ENCODE peak calls at places on chromosomes 4 and X, in four cellular contexts. One of them, this sample, is unnamed.

GRCh38 chrX:1564750-1565683 is 26.4 kb upstream of the AKAP17A start:
- DNase-seq in K562: no peak
- DNase-seq in HepG2: no peak
- DNase-seq in WTC11: no peak
- DNase-seq in this sample: no peak

GRCh38 chr4:113781439-113782040 is 20.0 kb upstream of the CAMK2D start:
- DNase-seq in HepG2: no peak
- DNase-seq in K562: no peak
- DNase-seq in WTC11: no peak
- DNase-seq in this sample: peak

GRCh38 chr4:109041463-109041862 is 261.0 kb downstream of the COL25A1 start:
- DNase-seq in K562: no peak
- DNase-seq in WTC11: no peak
- DNase-seq in HepG2: no peak
- DNase-seq in this sample: no peak

GRCh38 chrX:50736651-50737050 is 77.3 kb downstream of the SHROOM4 start:
- DNase-seq in HepG2: no peak
- DNase-seq in K562: no peak
- DNase-seq in WTC11: no peak
- DNase-seq in this sample: no peak

GRCh38 chrX:3143043-3143799 is 102.0 kb downstream of the ARSF start:
- DNase-seq in WTC11: no peak
- DNase-seq in HepG2: peak
- DNase-seq in K562: no peak
- DNase-seq in this sample: no peak

GRCh38 chrX:46686003-46686645 is 72.8 kb downstream of the SLC9A7 start:
- DNase-seq in K562: peak
- DNase-seq in HepG2: peak
- DNase-seq in WTC11: peak
- DNase-seq in this sample: peak

GRCh38 chrX:793216-793770 is 162.7 kb downstream of the SHOX start:
- DNase-seq in K562: no peak
- DNase-seq in WTC11: no peak
- DNase-seq in HepG2: no peak
- DNase-seq in this sample: no peak

GRCh38 chrX:39201305-39201990 is 400.2 kb downstream of the MID1IP1 start:
- DNase-seq in K562: peak
- DNase-seq in HepG2: no peak
- DNase-seq in WTC11: no peak
- DNase-seq in this sample: no peak

GRCh38 chr4:54229631-54230478 is 762 bp downstream of the PDGFRA start:
- DNase-seq in K562: no peak
- DNase-seq in WTC11: peak
- DNase-seq in HepG2: no peak
- DNase-seq in this sample: no peak

GRCh38 chr4:96315815-96316214 is 475.9 kb downstream of the PDHA2 start:
- DNase-seq in HepG2: no peak
- DNase-seq in WTC11: no peak
- DNase-seq in K562: no peak
- DNase-seq in this sample: no peak

GRCh38 chr4:127888559-127888958 is 7.9 kb downstream of the PLK4 start:
- DNase-seq in K562: no peak
- DNase-seq in WTC11: no peak
- DNase-seq in HepG2: no peak
- DNase-seq in this sample: no peak

GRCh38 chr4:89071311-89071710 is 14.3 kb upstream of the FAM13A start:
- DNase-seq in K562: no peak
- DNase-seq in HepG2: no peak
- DNase-seq in WTC11: no peak
- DNase-seq in this sample: no peak

GRCh38 chr4:54961357-54961975 is 163.9 kb downstream of the KDR start:
- DNase-seq in K562: peak
- DNase-seq in WTC11: no peak
- DNase-seq in HepG2: no peak
- DNase-seq in this sample: peak

GRCh38 chrX:1661048-1661921 is 46.4 kb downstream of the ASMT start:
- DNase-seq in HepG2: peak
- DNase-seq in WTC11: peak
- DNase-seq in K562: peak
- DNase-seq in this sample: no peak

GRCh38 chr4:26248647-26249046 is 72.2 kb upstream of the RBPJ start:
- DNase-seq in HepG2: no peak
- DNase-seq in K562: no peak
- DNase-seq in WTC11: no peak
- DNase-seq in this sample: no peak

GRCh38 chrX:112785323-112785722 is 55.3 kb downstream of the AMOT start:
- DNase-seq in HepG2: peak
- DNase-seq in WTC11: no peak
- DNase-seq in K562: no peak
- DNase-seq in this sample: no peak

GRCh38 chr4:1356181-1356998 is 9.4 kb downstream of the UVSSA start:
- DNase-seq in WTC11: peak
- DNase-seq in HepG2: peak
- DNase-seq in K562: peak
- DNase-seq in this sample: peak

GRCh38 chrX:38142598-38142997 is 78.1 kb downstream of the SRPX start:
- DNase-seq in HepG2: no peak
- DNase-seq in K562: no peak
- DNase-seq in WTC11: no peak
- DNase-seq in this sample: no peak

GRCh38 chr4:28523791-28524190 is 1663.2 kb downstream of the STIM2 start:
- DNase-seq in HepG2: no peak
- DNase-seq in WTC11: no peak
- DNase-seq in K562: no peak
- DNase-seq in this sample: no peak

GRCh38 chrX:150848914-150849365 is 49.5 kb downstream of the CD99L2 start:
- DNase-seq in HepG2: peak
- DNase-seq in WTC11: no peak
- DNase-seq in K562: no peak
- DNase-seq in this sample: peak

GRCh38 chr4:13733817-13734216 is 106.3 kb upstream of the BOD1L1 start:
- DNase-seq in WTC11: no peak
- DNase-seq in K562: no peak
- DNase-seq in HepG2: no peak
- DNase-seq in this sample: no peak

GRCh38 chr4:1198070-1198844 is 25.9 kb upstream of the SPON2 start:
- DNase-seq in WTC11: peak
- DNase-seq in HepG2: no peak
- DNase-seq in K562: no peak
- DNase-seq in this sample: no peak

GRCh38 chrX:72057331-72057730 is 74.4 kb downstream of the RTL5 start:
- DNase-seq in HepG2: no peak
- DNase-seq in WTC11: no peak
- DNase-seq in K562: no peak
- DNase-seq in this sample: no peak

GRCh38 chrX:115949900-115950822 is 220.4 kb upstream of the AGTR2 start:
- DNase-seq in K562: no peak
- DNase-seq in HepG2: peak
- DNase-seq in WTC11: peak
- DNase-seq in this sample: no peak

GRCh38 chrX:154040863-154041262 is 21.2 kb upstream of the IRAK1 start:
- DNase-seq in K562: no peak
- DNase-seq in WTC11: no peak
- DNase-seq in HepG2: no peak
- DNase-seq in this sample: no peak

DNA sequence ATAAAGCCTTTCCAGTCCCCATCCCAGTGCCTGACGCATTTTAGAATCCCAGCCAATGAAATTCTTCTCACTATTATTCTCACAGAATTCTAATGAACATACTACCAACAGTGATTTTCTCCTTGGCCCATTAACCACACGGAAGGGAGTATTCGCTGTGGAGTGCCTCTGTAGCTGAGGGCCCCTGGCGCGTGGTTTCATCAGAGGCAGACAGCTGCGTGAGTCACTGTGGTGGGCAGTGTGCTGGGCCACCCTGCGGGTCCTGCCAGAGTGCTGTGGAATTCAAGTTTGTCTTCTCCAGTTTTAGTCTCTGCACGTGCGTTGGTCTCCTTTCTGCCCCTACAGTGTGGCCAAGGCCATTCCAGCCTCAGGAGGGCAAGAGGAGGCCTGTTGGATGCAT is 335.4 kb upstream of the FAT1 start:
- DNase-seq in K562: no peak
- DNase-seq in WTC11: no peak
- DNase-seq in HepG2: no peak
- DNase-seq in this sample: no peak
- TF ChIP-seq HMGXB4 in K562: no peak
- TF ChIP-seq HMGXB4 in WTC11: no peak
- TF ChIP-seq HMGXB4 in HepG2: no peak
- TF ChIP-seq HMGXB4 in this sample: no peak

GRCh38 chr4:65747386-65747785 is 77.1 kb upstream of the EPHA5 start:
- DNase-seq in HepG2: no peak
- DNase-seq in WTC11: no peak
- DNase-seq in K562: no peak
- DNase-seq in this sample: no peak
- TF ChIP-seq HMGXB4 in HepG2: no peak
- TF ChIP-seq HMGXB4 in WTC11: no peak
- TF ChIP-seq HMGXB4 in K562: no peak
- TF ChIP-seq HMGXB4 in this sample: no peak

DNA sequence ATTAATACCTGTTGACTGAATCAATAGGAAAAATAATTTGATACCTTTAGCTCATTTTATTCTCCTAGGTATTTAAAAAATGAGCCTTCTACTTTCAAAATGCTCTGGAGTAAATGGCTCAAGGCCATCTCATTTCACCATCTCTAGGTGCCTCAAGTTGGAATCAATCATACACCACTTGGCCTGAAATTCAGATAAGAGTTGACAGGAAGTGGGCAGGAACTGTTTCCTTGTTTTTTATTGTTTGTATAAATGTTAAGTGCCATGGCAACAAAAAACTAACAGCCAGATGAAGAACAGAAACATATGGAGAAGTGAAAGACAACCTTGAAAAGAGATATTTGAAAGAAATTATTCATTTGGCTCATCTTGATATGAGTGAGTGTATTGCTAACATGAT is 12.4 kb downstream of the LIMCH1 start:
- DNase-seq in HepG2: no peak
- DNase-seq in K562: no peak
- DNase-seq in WTC11: no peak
- DNase-seq in this sample: no peak
- TF ChIP-seq HMGXB4 in HepG2: no peak
- TF ChIP-seq HMGXB4 in K562: no peak
- TF ChIP-seq HMGXB4 in WTC11: no peak
- TF ChIP-seq HMGXB4 in this sample: no peak

GRCh38 chr4:141132689-141133145 is 552 bp downstream of the RNF150 start:
- DNase-seq in WTC11: peak
- DNase-seq in K562: no peak
- DNase-seq in HepG2: no peak
- DNase-seq in this sample: peak
- TF ChIP-seq HMGXB4 in WTC11: no peak
- TF ChIP-seq HMGXB4 in K562: no peak
- TF ChIP-seq HMGXB4 in HepG2: no peak
- TF ChIP-seq HMGXB4 in this sample: no peak

GRCh38 chr4:23827971-23828680 is 61.7 kb downstream of the PPARGC1A start:
- DNase-seq in K562: no peak
- DNase-seq in WTC11: no peak
- DNase-seq in HepG2: no peak
- DNase-seq in this sample: no peak
- TF ChIP-seq HMGXB4 in K562: no peak
- TF ChIP-seq HMGXB4 in WTC11: no peak
- TF ChIP-seq HMGXB4 in HepG2: no peak
- TF ChIP-seq HMGXB4 in this sample: no peak

DNA sequence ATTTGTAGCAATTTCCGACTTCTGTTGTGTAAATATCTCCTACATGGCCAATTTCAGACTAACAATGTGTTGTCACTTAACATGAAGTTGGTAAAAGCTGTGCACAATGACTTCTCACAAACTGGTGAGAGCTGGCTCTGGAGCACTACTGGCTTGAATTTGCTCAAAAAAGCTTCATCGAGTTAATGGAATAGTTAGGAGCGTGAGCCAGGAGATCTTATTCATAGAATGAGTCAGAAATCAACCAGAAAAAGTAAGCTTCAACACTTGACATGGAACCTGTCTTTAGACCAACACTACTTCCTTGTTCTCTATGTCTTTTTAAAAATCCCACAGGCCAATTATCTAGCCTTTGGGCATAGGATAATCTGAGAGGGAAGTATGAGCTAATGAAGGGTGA is 7.9 kb upstream of the CHRDL1 start:
- DNase-seq in K562: no peak
- DNase-seq in WTC11: no peak
- DNase-seq in HepG2: no peak
- DNase-seq in this sample: no peak
- TF ChIP-seq HMGXB4 in K562: no peak
- TF ChIP-seq HMGXB4 in WTC11: no peak
- TF ChIP-seq HMGXB4 in HepG2: no peak
- TF ChIP-seq HMGXB4 in this sample: no peak

GRCh38 chr4:86935833-86936721 is 1.3 kb downstream of the AFF1 start:
- DNase-seq in WTC11: peak
- DNase-seq in HepG2: peak
- DNase-seq in K562: peak
- DNase-seq in this sample: peak

GRCh38 chr4:86934147-86934771 is 552 bp upstream of the AFF1 start:
- DNase-seq in WTC11: no peak
- DNase-seq in K562: no peak
- DNase-seq in HepG2: no peak
- DNase-seq in this sample: no peak

GRCh38 chr4:86934772-86935498 is at the start of gene AFF1:
- DNase-seq in WTC11: peak
- DNase-seq in K562: peak
- DNase-seq in HepG2: peak
- DNase-seq in this sample: peak

GRCh38 chr4:86939123-86939522 is 4.3 kb downstream of the AFF1 start:
- DNase-seq in HepG2: no peak
- DNase-seq in WTC11: no peak
- DNase-seq in K562: no peak
- DNase-seq in this sample: no peak

GRCh38 chr4:86935499-86935832 is 655 bp downstream of the AFF1 start:
- DNase-seq in WTC11: no peak
- DNase-seq in HepG2: no peak
- DNase-seq in K562: no peak
- DNase-seq in this sample: no peak
- TF ChIP-seq HMGXB4 in WTC11: no peak
- TF ChIP-seq HMGXB4 in HepG2: no peak
- TF ChIP-seq HMGXB4 in K562: no peak
- TF ChIP-seq HMGXB4 in this sample: no peak

GRCh38 chr4:81639248-81639647 is 167.5 kb upstream of the RASGEF1B start:
- DNase-seq in K562: no peak
- DNase-seq in HepG2: no peak
- DNase-seq in WTC11: no peak
- DNase-seq in this sample: no peak
- TF ChIP-seq HMGXB4 in K562: no peak
- TF ChIP-seq HMGXB4 in HepG2: no peak
- TF ChIP-seq HMGXB4 in WTC11: no peak
- TF ChIP-seq HMGXB4 in this sample: no peak

GRCh38 chr4:7664106-7664505 is 229.4 kb upstream of the PSAPL1 start:
- DNase-seq in K562: no peak
- DNase-seq in WTC11: no peak
- DNase-seq in HepG2: no peak
- DNase-seq in this sample: no peak
- TF ChIP-seq HMGXB4 in K562: no peak
- TF ChIP-seq HMGXB4 in WTC11: no peak
- TF ChIP-seq HMGXB4 in HepG2: no peak
- TF ChIP-seq HMGXB4 in this sample: no peak